ENCODE peak calls at places on chromosome 2, in six cellular contexts. K is upper lobe of right lung, H is OCI-LY7, U is lower lobe of right lung, F is mesenchymal stem cell, E is aorta. T is an unnamed sample.

GRCh38 chr2:214126135-214126534 is 284.7 kb upstream of the VWC2L start:
- DNase-seq in K (no peak), H (no peak), U (no peak), F (peak; percentile 65), E (no peak), T (no peak)

GRCh38 chr2:173196080-173196479 is 120.4 kb downstream of the MAP3K20 start:
- DNase-seq in K (no peak), H (no peak), U (no peak), F (no peak), E (no peak), T (no peak)

GRCh38 chr2:19796036-19796703 is 105.6 kb downstream of the TTC32 start:
- DNase-seq in K (no peak), H (no peak), U (no peak), F (no peak), E (no peak), T (no peak)

GRCh38 chr2:135471106-135471505 is 59.9 kb downstream of the ZRANB3 start:
- DNase-seq in K (no peak), H (no peak), U (no peak), F (no peak), E (no peak), T (no peak)

GRCh38 chr2:131394147-131394931 is 30.4 kb upstream of the RAB6D start:
- DNase-seq in K (no peak), H (no peak), U (no peak), F (no peak), E (no peak), T (no peak)

GRCh38 chr2:98801286-98801685 is 70.4 kb upstream of the MGAT4A start:
- DNase-seq in K (no peak), H (no peak), U (no peak), F (no peak), E (no peak), T (no peak)

GRCh38 chr2:33108483-33109443 is 162.0 kb downstream of the LTBP1 start:
- DNase-seq in K (no peak), H (no peak), U (no peak), F (peak; percentile 99), E (no peak), T (no peak)

GRCh38 chr2:1781291-1782080 is 37.2 kb upstream of the PXDN start:
- DNase-seq in K (no peak), H (no peak), U (no peak), F (peak; percentile 18), E (no peak), T (no peak)

GRCh38 chr2:232668805-232669444 is 28.2 kb upstream of the GIGYF2 start:
- DNase-seq in K (no peak), H (no peak), U (no peak), F (peak; percentile 34), E (no peak), T (no peak)

GRCh38 chr2:108923019-108923700 is 65.9 kb downstream of the EDAR start:
- DNase-seq in K (peak; percentile 57), H (no peak), U (no peak), F (no peak), E (no peak), T (no peak)

GRCh38 chr2:241865957-241866858 is 3.3 kb upstream of the RTP5 start:
- DNase-seq in K (no peak), H (no peak), U (no peak), F (peak; percentile 21), E (no peak), T (peak; percentile 56)

GRCh38 chr2:118865106-118865505 is 17.7 kb upstream of the EN1 start:
- DNase-seq in K (peak; percentile 46), H (peak; percentile 55), U (no peak), F (peak; percentile 48), E (no peak), T (no peak)

GRCh38 chr2:200089040-200089755 is 133.8 kb downstream of the MAIP1 start:
- DNase-seq in K (no peak), H (no peak), U (no peak), F (peak; percentile 16), E (no peak), T (no peak)

GRCh38 chr2:43482974-43483373 is 112.9 kb downstream of the THADA start:
- DNase-seq in K (no peak), H (no peak), U (no peak), F (peak; percentile 72), E (no peak), T (no peak)

GRCh38 chr2:68345129-68345875 is 19.8 kb upstream of the PLEK start:
- DNase-seq in K (no peak), H (no peak), U (no peak), F (no peak), E (no peak), T (no peak)

GRCh38 chr2:33477473-33478468 is 1.3 kb downstream of the RASGRP3 start:
- DNase-seq in K (peak; percentile 67), H (peak; percentile 42), U (peak; percentile 64), F (peak; percentile 61), E (peak; percentile 74), T (peak; percentile 72)

GRCh38 chr2:239570216-239570925 is 169.6 kb upstream of the HDAC4 start:
- DNase-seq in K (peak; percentile 51), H (no peak), U (no peak), F (no peak), E (peak; percentile 30), T (no peak)

GRCh38 chr2:219230201-219230540 is 565 bp downstream of the ANKZF1 start:
- DNase-seq in K (peak; percentile 77), H (peak; percentile 74), U (peak; percentile 82), F (peak; percentile 67), E (no peak), T (peak; percentile 70)

GRCh38 chr2:169069341-169069740 is at the start of gene DHRS9:
- DNase-seq in K (peak; percentile 63), H (no peak), U (peak; percentile 57), F (peak; percentile 49), E (no peak), T (no peak)

GRCh38 chr2:37143986-37144385 is 12.8 kb downstream of the EIF2AK2 start:
- DNase-seq in K (no peak), H (no peak), U (no peak), F (peak; percentile 74), E (no peak), T (no peak)

GRCh38 chr2:3634631-3635091 is 23.3 kb upstream of the ALLC start:
- DNase-seq in K (peak; percentile 59), H (no peak), U (no peak), F (no peak), E (peak; percentile 30), T (peak; percentile 53)

GRCh38 chr2:65922794-65923193 is 490.4 kb upstream of the SPRED2 start:
- DNase-seq in K (peak; percentile 57), H (no peak), U (peak; percentile 55), F (no peak), E (no peak), T (peak; percentile 54)

DNA sequence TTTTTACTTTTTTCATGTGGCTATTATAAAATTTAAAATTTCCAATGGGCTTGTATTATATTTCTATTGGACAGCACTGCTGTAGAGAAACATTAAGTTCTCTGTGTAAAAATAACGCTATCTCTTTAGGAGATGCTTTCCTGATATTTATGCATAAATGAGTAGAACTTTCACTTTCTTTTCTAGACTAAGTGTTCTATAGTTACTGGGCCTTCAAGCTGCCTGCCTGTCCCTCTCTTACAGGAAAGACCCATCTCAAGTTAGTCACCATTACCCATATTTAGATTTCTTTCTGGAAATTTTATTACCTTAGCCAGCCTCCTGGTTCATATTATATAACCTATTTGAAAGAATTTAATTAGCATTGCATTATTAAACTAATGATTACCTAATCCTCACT is 4.8 kb downstream of the ITGA4 start:
- DNase-seq in K (no peak), H (no peak), U (no peak), F (no peak), E (no peak), T (no peak)
- H3K4me3 ChIP-seq in K (peak overlapping the region; percentile 6), H (no peak overlapping the region), U (peak overlapping the region; percentile 27), F (no peak overlapping the region), E (no peak overlapping the region), T (no peak overlapping the region)

GRCh38 chr2:62472321-62472720 is 33.7 kb downstream of the TMEM17 start:
- DNase-seq in K (no peak), H (no peak), U (no peak), F (no peak), E (no peak), T (no peak)
- H3K27ac ChIP-seq in K (no peak overlapping the region), H (no peak overlapping the region), U (no peak overlapping the region), F (no peak overlapping the region), E (no peak overlapping the region), T (peak overlapping the region; percentile 6)

DNA sequence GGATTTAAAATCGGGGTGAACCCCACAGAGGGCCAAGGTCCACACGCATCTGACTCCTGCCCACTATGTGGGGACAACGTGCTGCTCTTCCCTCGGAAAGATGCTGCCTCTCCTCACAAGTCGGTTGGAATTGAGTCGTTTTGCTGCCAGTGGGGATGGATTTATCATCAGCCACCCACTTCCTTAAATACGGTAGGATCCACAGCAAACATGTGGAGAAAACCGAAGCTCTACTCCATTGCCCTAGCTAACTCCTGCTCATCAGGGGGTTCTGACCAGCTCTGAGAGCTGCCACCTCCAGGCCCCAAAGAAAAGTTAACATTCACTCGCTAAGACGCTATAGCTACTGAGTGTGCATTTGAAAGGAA is 80.9 kb downstream of the CHRNA1 start:
- DNase-seq in K (no peak), H (no peak), U (no peak), F (peak; percentile 68), E (no peak), T (no peak)
- H3K4me3 ChIP-seq in K (peak overlapping the region; percentile 89), H (no peak overlapping the region), U (peak overlapping the region; percentile 89), F (peak overlapping the region; percentile 95), E (peak overlapping the region; percentile 85), T (peak overlapping the region; percentile 99)

GRCh38 chr2:7057865-7058400 is 140.7 kb downstream of the RNF144A start:
- DNase-seq in K (no peak), H (peak; percentile 74), U (no peak), F (no peak), E (no peak), T (no peak)
- H3K27ac ChIP-seq in K (no peak overlapping the region), H (peak overlapping the region; percentile 94), U (no peak overlapping the region), F (no peak overlapping the region), E (no peak overlapping the region), T (no peak overlapping the region)

GRCh38 chr2:170821631-170822291 is 5.1 kb downstream of the GAD1 start:
- DNase-seq in K (no peak), H (no peak), U (no peak), F (no peak), E (no peak), T (no peak)
- H3K4me3 ChIP-seq in K (no peak overlapping the region), H (no peak overlapping the region), U (peak overlapping the region; percentile 13), F (no peak overlapping the region), E (no peak overlapping the region), T (peak overlapping the region; percentile 5)

GRCh38 chr2:144462266-144462665 is 57.7 kb downstream of the ZEB2 start:
- DNase-seq in K (no peak), H (no peak), U (no peak), F (no peak), E (no peak), T (no peak)
- H3K27ac ChIP-seq in K (peak overlapping the region; percentile 26), H (no peak overlapping the region), U (no peak overlapping the region), F (peak overlapping the region; percentile 13), E (peak overlapping the region; percentile 40), T (peak overlapping the region; percentile 45)